ENCODE peak calls at places on chromosomes 6 and 20, in eight cellular contexts. S, A, G, P, K, O, T and B are unnamed samples.

GRCh38 chr6:91045152-91045551 is 458.3 kb upstream of the MAP3K7 start:
- DNase-seq in A (no peak), O (no peak), K (no peak), T (no peak), P (no peak), G (no peak), S (no peak), B (no peak)

GRCh38 chr6:113065606-113066005 is 718.5 kb downstream of the RFPL4B start:
- DNase-seq in P (no peak), G (peak; percentile 52), O (no peak), T (no peak), K (no peak), S (no peak), A (no peak), B (no peak)

GRCh38 chr6:36067374-36068011 is 39.9 kb downstream of the MAPK14 start:
- DNase-seq in S (no peak), A (no peak), P (peak; percentile 84), G (no peak), K (no peak), T (no peak), O (no peak), B (no peak)

GRCh38 chr20:38970302-38970701 is 8.2 kb downstream of the DHX35 start:
- DNase-seq in P (peak; percentile 27), S (no peak), G (peak; percentile 31), O (no peak), T (no peak), A (no peak), K (no peak), B (no peak)

GRCh38 chr6:40789143-40789764 is 202.1 kb upstream of the LRFN2 start:
- DNase-seq in G (no peak), S (no peak), A (peak; percentile 48), O (no peak), T (no peak), P (no peak), K (no peak), B (no peak)

GRCh38 chr6:113414511-113414910 is 442.6 kb upstream of the MARCKS start:
- DNase-seq in O (no peak), K (no peak), A (no peak), S (no peak), G (peak; percentile 82), P (peak; percentile 44), T (no peak), B (no peak)

GRCh38 chr6:163565140-163565539 is 150.6 kb downstream of the QKI start:
- DNase-seq in P (no peak), A (no peak), O (no peak), K (no peak), S (no peak), G (peak; percentile 25), T (no peak), B (no peak)

GRCh38 chr20:10596726-10597125 is 77.1 kb downstream of the JAG1 start:
- DNase-seq in O (no peak), G (peak; percentile 94), P (no peak), A (no peak), S (no peak), T (no peak), K (no peak), B (no peak)

GRCh38 chr6:138088307-138088744 is 18.9 kb downstream of the PERP start:
- DNase-seq in A (no peak), O (no peak), S (no peak), K (no peak), G (peak; percentile 91), P (peak; percentile 89), T (no peak), B (no peak)

GRCh38 chr6:126539022-126539421 is 199.1 kb downstream of the CENPW start:
- DNase-seq in A (no peak), P (no peak), O (no peak), K (no peak), S (no peak), T (no peak), G (peak; percentile 67), B (no peak)

GRCh38 chr6:90263653-90264052 is 33.0 kb downstream of the BACH2 start:
- DNase-seq in O (no peak), G (peak; percentile 94), K (no peak), T (no peak), S (no peak), P (no peak), A (no peak), B (no peak)

GRCh38 chr6:135321012-135321621 is 140.0 kb downstream of the MYB start:
- DNase-seq in A (no peak), S (no peak), K (no peak), G (no peak), T (no peak), O (no peak), P (no peak), B (no peak)

GRCh38 chr6:25991785-25992412 is 29.3 kb downstream of the TRIM38 start:
- DNase-seq in S (peak; percentile 11), G (peak; percentile 73), P (peak; percentile 54), O (peak; percentile 54), T (no peak), K (peak; percentile 89), A (peak; percentile 73), B (peak; percentile 74)

GRCh38 chr6:159042003-159042823 is 2.6 kb downstream of the TAGAP start:
- DNase-seq in S (peak; percentile 54), O (peak; percentile 88), P (peak; percentile 94), G (peak; percentile 64), T (peak; percentile 43), K (peak; percentile 49), A (peak; percentile 62), B (peak; percentile 69)

GRCh38 chr6:160102956-160103824 is 18.4 kb upstream of the SLC22A1 start:
- DNase-seq in O (peak; percentile 61), K (no peak), T (no peak), P (peak; percentile 40), G (peak; percentile 21), S (no peak), A (no peak), B (no peak)

GRCh38 chr20:56974499-56975250 is 291.8 kb downstream of the BMP7 start:
- DNase-seq in K (no peak), G (peak; percentile 45), O (peak; percentile 70), T (no peak), S (no peak), P (peak; percentile 9), A (peak; percentile 40), B (no peak)

GRCh38 chr20:4011226-4011975 is 4.0 kb downstream of the RNF24 start:
- DNase-seq in G (no peak), A (no peak), K (no peak), S (no peak), P (no peak), T (no peak), O (no peak), B (no peak)

GRCh38 chr20:62434098-62434497 is 6.8 kb upstream of the RBBP8NL start:
- DNase-seq in G (no peak), K (peak; percentile 64), A (no peak), S (no peak), P (peak; percentile 48), O (no peak), T (no peak), B (no peak)

GRCh38 chr6:154766288-154766687 is 33.1 kb downstream of the SCAF8 start:
- DNase-seq in A (no peak), S (no peak), O (no peak), K (no peak), P (no peak), G (no peak), T (no peak), B (no peak)